ENCODE peak calls at places on chromosomes 2 and 18, in four cellular contexts. Y, V, S and N are unnamed samples.

GRCh38 chr18:62179213-62179612 is 7.6 kb downstream of the PIGN start:
- DNase-seq in Y (no peak), V (no peak), S (no peak), N (no peak)

GRCh38 chr2:240687741-240688562 is 3.7 kb upstream of the AQP12A start:
- DNase-seq in V (peak; percentile 49), Y (no peak), S (no peak), N (no peak)

GRCh38 chr2:135473567-135473966 is 57.5 kb downstream of the ZRANB3 start:
- DNase-seq in S (no peak), Y (no peak), V (no peak), N (no peak)

GRCh38 chr2:132979339-132980093 is 309.5 kb upstream of the LYPD1 start:
- DNase-seq in S (no peak), Y (no peak), V (no peak), N (no peak)

GRCh38 chr2:11482473-11483031 is 16.6 kb upstream of the E2F6 start:
- DNase-seq in V (no peak), S (no peak), Y (no peak), N (no peak)

GRCh38 chr2:158191076-158191566 is 89.4 kb downstream of the UPP2 start:
- DNase-seq in V (no peak), S (no peak), Y (no peak), N (no peak)

GRCh38 chr2:53787255-53787910 is 539 bp downstream of the ERLEC1 start:
- DNase-seq in V (no peak), S (no peak), Y (no peak), N (no peak)

GRCh38 chr2:47437287-47437686 is 34.3 kb downstream of the MSH2 start:
- DNase-seq in S (no peak), V (no peak), Y (no peak), N (no peak)

GRCh38 chr2:26471766-26472706 is 5.9 kb downstream of the OTOF start:
- DNase-seq in S (no peak), Y (peak; percentile 49), V (peak; percentile 30), N (no peak)

GRCh38 chr2:41395692-41396091 is 652.1 kb upstream of the PKDCC start:
- DNase-seq in Y (no peak), S (no peak), V (no peak), N (no peak)

GRCh38 chr2:112081262-112081661 is 26.2 kb downstream of the TMEM87B start:
- DNase-seq in Y (no peak), S (no peak), V (no peak), N (no peak)

GRCh38 chr18:13035249-13035914 is 44.2 kb downstream of the CEP192 start:
- DNase-seq in S (no peak), V (no peak), Y (no peak), N (no peak)

GRCh38 chr18:10546557-10547300 is 20.9 kb downstream of the NAPG start:
- DNase-seq in S (no peak), V (no peak), Y (no peak), N (no peak)

GRCh38 chr2:65231121-65231520 is 3.5 kb downstream of the ACTR2 start:
- DNase-seq in S (no peak), V (no peak), Y (no peak), N (no peak)

DNA sequence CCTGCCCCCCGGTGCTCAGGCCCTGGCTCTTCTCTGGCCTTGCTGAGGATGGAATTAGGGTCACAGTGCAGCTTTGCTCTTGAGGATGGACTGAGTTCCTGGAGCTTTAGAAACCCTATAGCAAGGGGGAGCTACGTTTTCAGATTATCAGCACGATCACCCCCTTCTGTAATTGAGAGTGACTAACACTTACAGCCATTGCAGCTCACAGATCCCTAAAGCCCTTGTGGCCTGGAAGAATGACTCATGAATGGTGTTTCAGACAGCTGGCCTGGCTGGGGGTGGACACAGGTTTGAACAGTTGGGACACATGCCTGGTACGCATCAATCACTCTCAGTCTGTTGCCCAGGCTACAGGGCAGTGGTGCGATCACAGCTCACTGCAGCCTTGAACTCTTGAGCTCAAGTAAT is 79.7 kb upstream of the IGFBP5 start:
- DNase-seq in V (no peak), Y (no peak), S (no peak), N (no peak)
- TF ChIP-seq POLR2A in V (no peak), Y (no peak), S (no peak), N (no peak)

GRCh38 chr2:127844973-127845372 is 13.0 kb downstream of the POLR2D start:
- DNase-seq in Y (no peak), S (no peak), V (no peak), N (no peak)
- TF ChIP-seq POLR2A in Y (no peak), S (no peak), V (no peak), N (no peak)

GRCh38 chr2:189580662-189581353 is at the start of gene SLC40A1:
- DNase-seq in V (peak; percentile 93), Y (peak; percentile 94), S (peak; percentile 80), N (peak; percentile 83)

GRCh38 chr2:189580267-189580661 is 322 bp downstream of the SLC40A1 start:
- DNase-seq in Y (peak; percentile 85), V (peak; percentile 58), S (no peak), N (peak; percentile 37)

GRCh38 chr2:189578272-189578671 is 2.3 kb downstream of the SLC40A1 start:
- DNase-seq in Y (no peak), V (no peak), S (no peak), N (no peak)

GRCh38 chr2:189581354-189582139 is 961 bp upstream of the SLC40A1 start:
- DNase-seq in Y (peak; percentile 56), S (no peak), V (peak; percentile 56), N (peak; percentile 30)

DNA sequence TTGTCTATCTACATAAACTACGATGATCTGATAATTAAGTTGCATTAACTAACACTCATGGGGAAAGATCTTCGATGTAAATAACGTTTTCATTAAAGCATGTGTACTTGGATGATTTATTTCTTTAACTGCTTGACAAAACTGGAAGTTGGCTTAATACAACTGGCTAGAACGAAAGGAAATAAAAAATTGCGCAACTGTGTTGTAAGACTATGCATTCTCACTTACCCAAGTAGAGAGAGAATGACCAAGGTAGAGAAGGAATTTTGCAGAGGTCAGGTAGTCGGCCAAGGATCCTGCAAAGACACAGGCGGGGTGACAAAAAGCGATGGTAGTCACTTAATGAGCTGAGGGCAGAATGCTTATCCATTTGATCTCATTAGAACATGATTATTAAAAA is 1.0 kb downstream of the SLC40A1 start:
- DNase-seq in Y (no peak), S (no peak), V (no peak), N (no peak)
- TF ChIP-seq POLR2A in Y (no peak), S (no peak), V (no peak), N (no peak)

GRCh38 chr2:237321746-237322145 is 92.2 kb downstream of the COL6A3 start:
- DNase-seq in Y (no peak), V (no peak), S (no peak), N (no peak)

GRCh38 chr2:237323656-237324055 is 90.3 kb downstream of the COL6A3 start:
- DNase-seq in S (no peak), V (no peak), Y (no peak), N (no peak)

GRCh38 chr2:237324446-237325236 is 89.3 kb downstream of the COL6A3 start:
- DNase-seq in S (no peak), V (no peak), Y (no peak), N (peak; percentile 41)

GRCh38 chr2:237320801-237321563 is 93.0 kb downstream of the COL6A3 start:
- DNase-seq in Y (no peak), S (no peak), V (no peak), N (no peak)

GRCh38 chr2:237322564-237322963 is 91.4 kb downstream of the COL6A3 start:
- DNase-seq in Y (no peak), V (no peak), S (no peak), N (no peak)
- TF ChIP-seq POLR2A in Y (no peak), V (no peak), S (no peak), N (no peak)

DNA sequence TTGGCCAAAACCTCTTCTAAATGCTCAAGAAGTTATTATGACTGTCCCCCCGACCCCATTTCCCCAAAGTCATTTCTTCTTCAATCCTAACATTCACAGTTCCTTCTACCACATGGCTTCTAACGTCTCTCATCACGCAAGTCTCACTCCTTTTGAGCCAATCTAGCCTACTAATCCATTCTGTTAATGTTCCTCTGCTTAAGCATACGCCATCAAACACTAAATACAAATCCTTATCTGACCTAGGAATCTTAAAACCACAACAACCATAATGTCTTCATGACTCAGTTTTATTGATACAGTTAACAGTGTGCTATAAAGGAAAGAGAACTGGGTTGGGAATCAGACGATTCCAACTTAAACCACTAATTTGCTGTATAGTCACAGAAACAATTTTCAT is 23.9 kb downstream of the HNRNPLL start:
- DNase-seq in S (no peak), Y (no peak), V (no peak), N (no peak)
- TF ChIP-seq POLR2A in S (no peak), Y (no peak), V (no peak), N (no peak)

DNA sequence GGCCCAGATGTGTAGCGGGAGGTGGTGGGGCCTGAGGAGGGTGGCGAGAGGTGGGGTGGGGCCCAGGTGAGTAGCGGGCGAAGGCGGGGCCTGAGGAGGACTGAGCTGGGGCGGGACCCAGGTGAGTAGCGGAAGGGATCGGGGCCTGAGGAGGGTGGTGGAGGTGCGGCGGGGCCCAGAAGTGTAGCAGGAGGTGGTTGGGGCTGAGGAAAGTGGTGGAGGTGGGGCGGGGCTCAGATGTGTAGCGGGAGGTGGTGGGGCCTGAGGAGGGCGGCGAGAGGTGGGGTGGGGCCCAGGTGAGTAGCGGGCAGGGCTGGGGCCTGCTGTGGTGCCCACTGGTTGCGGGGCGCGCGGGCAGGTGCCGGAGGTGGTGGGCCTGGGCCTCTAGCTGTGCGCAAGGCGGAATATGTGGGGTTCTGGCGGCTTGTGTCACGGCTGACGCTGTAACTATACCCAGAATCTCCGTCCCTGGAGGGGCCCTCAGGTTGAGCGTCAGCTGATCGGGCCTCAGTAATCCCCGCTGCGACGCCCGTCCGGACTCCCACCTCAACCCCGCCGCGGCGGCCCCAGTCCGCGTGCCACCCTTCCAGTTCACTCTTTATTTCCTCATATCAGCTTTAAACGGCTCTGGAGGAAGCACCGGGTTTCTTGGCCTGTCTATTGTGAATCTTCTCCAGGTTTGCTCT is 866 bp upstream of the SF3B6 start:
- DNase-seq in V (no peak), S (no peak), Y (no peak), N (no peak)
- TF ChIP-seq POLR2A in V (no peak), S (peak; percentile 16), Y (no peak), N (peak; percentile 87)

DNA sequence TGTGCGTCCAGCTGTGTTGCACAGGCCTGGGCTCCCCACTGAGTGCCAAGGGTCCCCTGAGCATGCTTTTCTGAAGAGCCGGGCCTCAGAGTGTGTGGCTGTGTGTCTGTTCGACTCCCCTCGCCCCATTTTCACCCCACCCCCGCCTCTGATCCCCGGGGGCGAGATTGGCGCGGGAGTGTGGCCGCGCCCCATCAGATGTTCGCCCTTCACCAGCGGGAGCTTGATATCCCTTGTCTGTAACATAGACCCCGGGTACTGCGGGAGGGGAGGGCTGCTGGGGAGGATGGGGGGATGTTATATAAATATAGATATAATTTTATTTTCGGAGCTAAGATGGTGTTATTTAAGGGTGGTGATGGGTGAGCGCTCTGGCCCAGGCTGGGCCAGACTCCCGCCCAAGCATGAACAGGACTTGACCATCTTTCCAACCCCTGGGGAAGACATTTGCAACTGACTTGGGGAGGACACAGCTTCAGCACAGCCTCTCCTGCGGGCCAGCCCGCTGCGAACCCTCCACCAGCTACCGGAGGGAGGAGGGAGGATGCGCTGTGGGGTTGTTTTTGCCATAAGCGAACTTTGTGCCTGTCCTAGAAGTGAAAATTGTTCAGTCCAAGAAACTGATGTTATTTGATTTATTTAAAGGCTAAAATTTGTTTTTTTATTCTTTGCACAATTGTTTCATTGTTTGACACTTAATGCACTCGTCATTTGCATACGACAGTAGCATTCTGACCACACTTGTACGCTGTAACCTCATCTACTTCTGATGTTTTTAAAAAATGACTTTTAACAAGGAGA is 1.6 kb downstream of the RHOB start:
- DNase-seq in Y (peak; percentile 79), V (peak; percentile 60), S (no peak), N (no peak)
- TF ChIP-seq POLR2A in Y (no peak), V (peak; percentile 46), S (no peak), N (peak; percentile 35)

GRCh38 chr2:105358593-105358992 is 21.3 kb downstream of the C2orf49 start:
- DNase-seq in S (no peak), Y (no peak), V (no peak), N (no peak)
- TF ChIP-seq POLR2A in S (no peak), Y (no peak), V (no peak), N (no peak)